ENCODE peak calls at places on chromosomes 4 and X, in seven cellular contexts. One of them, this sample, is unnamed.

GRCh38 chr4:8391972-8392371 is 48.6 kb downstream of the ACOX3 start:
- DNase-seq in nephron progenitor cell: no peak
- DNase-seq in C1 segment of cervical spinal cord: no peak
- DNase-seq in stimulated activated CD8-positive, alpha-beta memory T cell treated with anti-CD3 and anti-CD28 coated beads, Interleukin-4, amount 100 ng/mL, for 1 hour: no peak
- DNase-seq in HS-27A: no peak
- DNase-seq in activated T-helper 1 cell treated with anti-CD3 and anti-CD28 coated beads, Interleukin-2, amount 50 U/mL, for 16 hours: no peak
- DNase-seq in caudate nucleus: peak
- DNase-seq in this sample: peak

GRCh38 chr4:100494166-100494565 is 23.7 kb downstream of the EMCN start:
- DNase-seq in C1 segment of cervical spinal cord: no peak
- DNase-seq in HS-27A: no peak
- DNase-seq in stimulated activated CD8-positive, alpha-beta memory T cell treated with anti-CD3 and anti-CD28 coated beads, Interleukin-4, amount 100 ng/mL, for 1 hour: no peak
- DNase-seq in caudate nucleus: no peak
- DNase-seq in activated T-helper 1 cell treated with anti-CD3 and anti-CD28 coated beads, Interleukin-2, amount 50 U/mL, for 16 hours: no peak
- DNase-seq in nephron progenitor cell: no peak
- DNase-seq in this sample: no peak

GRCh38 chrX:109774706-109775105 is 41.6 kb upstream of the ACSL4 start:
- DNase-seq in nephron progenitor cell: no peak
- DNase-seq in activated T-helper 1 cell treated with anti-CD3 and anti-CD28 coated beads, Interleukin-2, amount 50 U/mL, for 16 hours: no peak
- DNase-seq in caudate nucleus: no peak
- DNase-seq in C1 segment of cervical spinal cord: no peak
- DNase-seq in stimulated activated CD8-positive, alpha-beta memory T cell treated with anti-CD3 and anti-CD28 coated beads, Interleukin-4, amount 100 ng/mL, for 1 hour: no peak
- DNase-seq in HS-27A: peak
- DNase-seq in this sample: peak

GRCh38 chrX:12372111-12372510 is 233.8 kb downstream of the FRMPD4 start:
- DNase-seq in HS-27A: no peak
- DNase-seq in C1 segment of cervical spinal cord: no peak
- DNase-seq in caudate nucleus: no peak
- DNase-seq in nephron progenitor cell: no peak
- DNase-seq in activated T-helper 1 cell treated with anti-CD3 and anti-CD28 coated beads, Interleukin-2, amount 50 U/mL, for 16 hours: no peak
- DNase-seq in stimulated activated CD8-positive, alpha-beta memory T cell treated with anti-CD3 and anti-CD28 coated beads, Interleukin-4, amount 100 ng/mL, for 1 hour: no peak
- DNase-seq in this sample: peak

GRCh38 chr4:166673911-166674310 is 560.4 kb downstream of the SPOCK3 start:
- DNase-seq in caudate nucleus: no peak
- DNase-seq in stimulated activated CD8-positive, alpha-beta memory T cell treated with anti-CD3 and anti-CD28 coated beads, Interleukin-4, amount 100 ng/mL, for 1 hour: no peak
- DNase-seq in activated T-helper 1 cell treated with anti-CD3 and anti-CD28 coated beads, Interleukin-2, amount 50 U/mL, for 16 hours: no peak
- DNase-seq in HS-27A: no peak
- DNase-seq in nephron progenitor cell: no peak
- DNase-seq in C1 segment of cervical spinal cord: no peak
- DNase-seq in this sample: no peak

GRCh38 chr4:183576701-183577100 is 71.8 kb downstream of the ING2 start:
- DNase-seq in HS-27A: no peak
- DNase-seq in C1 segment of cervical spinal cord: no peak
- DNase-seq in activated T-helper 1 cell treated with anti-CD3 and anti-CD28 coated beads, Interleukin-2, amount 50 U/mL, for 16 hours: no peak
- DNase-seq in stimulated activated CD8-positive, alpha-beta memory T cell treated with anti-CD3 and anti-CD28 coated beads, Interleukin-4, amount 100 ng/mL, for 1 hour: no peak
- DNase-seq in caudate nucleus: no peak
- DNase-seq in nephron progenitor cell: no peak
- DNase-seq in this sample: no peak

GRCh38 chrX:21946925-21947641 is 6.6 kb downstream of the SMS start:
- DNase-seq in HS-27A: no peak
- DNase-seq in C1 segment of cervical spinal cord: no peak
- DNase-seq in caudate nucleus: no peak
- DNase-seq in activated T-helper 1 cell treated with anti-CD3 and anti-CD28 coated beads, Interleukin-2, amount 50 U/mL, for 16 hours: no peak
- DNase-seq in nephron progenitor cell: no peak
- DNase-seq in stimulated activated CD8-positive, alpha-beta memory T cell treated with anti-CD3 and anti-CD28 coated beads, Interleukin-4, amount 100 ng/mL, for 1 hour: no peak
- DNase-seq in this sample: no peak

GRCh38 chr4:114539985-114540384 is 58.6 kb upstream of the UGT8 start:
- DNase-seq in caudate nucleus: no peak
- DNase-seq in stimulated activated CD8-positive, alpha-beta memory T cell treated with anti-CD3 and anti-CD28 coated beads, Interleukin-4, amount 100 ng/mL, for 1 hour: no peak
- DNase-seq in C1 segment of cervical spinal cord: no peak
- DNase-seq in HS-27A: no peak
- DNase-seq in activated T-helper 1 cell treated with anti-CD3 and anti-CD28 coated beads, Interleukin-2, amount 50 U/mL, for 16 hours: no peak
- DNase-seq in nephron progenitor cell: no peak
- DNase-seq in this sample: no peak

GRCh38 chrX:119685225-119686066 is 7.5 kb downstream of the SEPTIN6 start:
- DNase-seq in caudate nucleus: no peak
- DNase-seq in C1 segment of cervical spinal cord: no peak
- DNase-seq in nephron progenitor cell: no peak
- DNase-seq in HS-27A: no peak
- DNase-seq in stimulated activated CD8-positive, alpha-beta memory T cell treated with anti-CD3 and anti-CD28 coated beads, Interleukin-4, amount 100 ng/mL, for 1 hour: no peak
- DNase-seq in activated T-helper 1 cell treated with anti-CD3 and anti-CD28 coated beads, Interleukin-2, amount 50 U/mL, for 16 hours: no peak
- DNase-seq in this sample: no peak

GRCh38 chr4:24730256-24731001 is 64.9 kb upstream of the SOD3 start:
- DNase-seq in HS-27A: no peak
- DNase-seq in stimulated activated CD8-positive, alpha-beta memory T cell treated with anti-CD3 and anti-CD28 coated beads, Interleukin-4, amount 100 ng/mL, for 1 hour: no peak
- DNase-seq in C1 segment of cervical spinal cord: no peak
- DNase-seq in nephron progenitor cell: no peak
- DNase-seq in caudate nucleus: no peak
- DNase-seq in activated T-helper 1 cell treated with anti-CD3 and anti-CD28 coated beads, Interleukin-2, amount 50 U/mL, for 16 hours: no peak
- DNase-seq in this sample: no peak

GRCh38 chr4:17324431-17324830 is 187.5 kb downstream of the QDPR start:
- DNase-seq in stimulated activated CD8-positive, alpha-beta memory T cell treated with anti-CD3 and anti-CD28 coated beads, Interleukin-4, amount 100 ng/mL, for 1 hour: no peak
- DNase-seq in activated T-helper 1 cell treated with anti-CD3 and anti-CD28 coated beads, Interleukin-2, amount 50 U/mL, for 16 hours: no peak
- DNase-seq in C1 segment of cervical spinal cord: no peak
- DNase-seq in nephron progenitor cell: peak
- DNase-seq in caudate nucleus: peak
- DNase-seq in HS-27A: peak
- DNase-seq in this sample: peak

GRCh38 chr4:104418313-104418712 is 76.4 kb downstream of the CXXC4 start:
- DNase-seq in C1 segment of cervical spinal cord: no peak
- DNase-seq in HS-27A: no peak
- DNase-seq in nephron progenitor cell: no peak
- DNase-seq in caudate nucleus: no peak
- DNase-seq in stimulated activated CD8-positive, alpha-beta memory T cell treated with anti-CD3 and anti-CD28 coated beads, Interleukin-4, amount 100 ng/mL, for 1 hour: no peak
- DNase-seq in activated T-helper 1 cell treated with anti-CD3 and anti-CD28 coated beads, Interleukin-2, amount 50 U/mL, for 16 hours: no peak
- DNase-seq in this sample: no peak

GRCh38 chrX:47748576-47748975 is 88.1 kb upstream of the ZNF81 start:
- DNase-seq in activated T-helper 1 cell treated with anti-CD3 and anti-CD28 coated beads, Interleukin-2, amount 50 U/mL, for 16 hours: no peak
- DNase-seq in HS-27A: no peak
- DNase-seq in stimulated activated CD8-positive, alpha-beta memory T cell treated with anti-CD3 and anti-CD28 coated beads, Interleukin-4, amount 100 ng/mL, for 1 hour: no peak
- DNase-seq in caudate nucleus: no peak
- DNase-seq in C1 segment of cervical spinal cord: no peak
- DNase-seq in nephron progenitor cell: no peak
- DNase-seq in this sample: no peak

GRCh38 chr4:139176299-139177048 is 544 bp downstream of the ELF2 start:
- DNase-seq in HS-27A: peak
- DNase-seq in nephron progenitor cell: peak
- DNase-seq in stimulated activated CD8-positive, alpha-beta memory T cell treated with anti-CD3 and anti-CD28 coated beads, Interleukin-4, amount 100 ng/mL, for 1 hour: no peak
- DNase-seq in activated T-helper 1 cell treated with anti-CD3 and anti-CD28 coated beads, Interleukin-2, amount 50 U/mL, for 16 hours: peak
- DNase-seq in C1 segment of cervical spinal cord: peak
- DNase-seq in caudate nucleus: peak
- DNase-seq in this sample: no peak

GRCh38 chrX:48958635-48959094 is 1.3 kb upstream of the OTUD5 start:
- DNase-seq in C1 segment of cervical spinal cord: no peak
- DNase-seq in caudate nucleus: no peak
- DNase-seq in stimulated activated CD8-positive, alpha-beta memory T cell treated with anti-CD3 and anti-CD28 coated beads, Interleukin-4, amount 100 ng/mL, for 1 hour: no peak
- DNase-seq in HS-27A: no peak
- DNase-seq in nephron progenitor cell: no peak
- DNase-seq in activated T-helper 1 cell treated with anti-CD3 and anti-CD28 coated beads, Interleukin-2, amount 50 U/mL, for 16 hours: no peak
- DNase-seq in this sample: no peak

GRCh38 chr4:119041951-119042560 is 93.6 kb upstream of the MYOZ2 start:
- DNase-seq in nephron progenitor cell: peak
- DNase-seq in HS-27A: no peak
- DNase-seq in caudate nucleus: no peak
- DNase-seq in stimulated activated CD8-positive, alpha-beta memory T cell treated with anti-CD3 and anti-CD28 coated beads, Interleukin-4, amount 100 ng/mL, for 1 hour: no peak
- DNase-seq in C1 segment of cervical spinal cord: no peak
- DNase-seq in activated T-helper 1 cell treated with anti-CD3 and anti-CD28 coated beads, Interleukin-2, amount 50 U/mL, for 16 hours: peak
- DNase-seq in this sample: no peak